ENCODE peak calls at places on chromosomes 13 and 19, in ten cellular contexts. H, D, I, A, G, N, C, T, R and Q are unnamed samples.

GRCh38 chr13:26254583-26255102 is 714 bp downstream of the CDK8 start:
- DNase-seq in H (no peak), D (peak), I (peak), A (peak), G (peak), N (peak), C (peak), T (peak), R (peak), Q (no peak)

GRCh38 chr13:44726214-44726613 is 150.1 kb upstream of the TSC22D1 start:
- DNase-seq in H (no peak), D (no peak), I (no peak), A (no peak), G (no peak), N (no peak), C (no peak), T (no peak), R (no peak), Q (no peak)

GRCh38 chr19:47315125-47315821 is 5.6 kb downstream of the C5AR1 start:
- DNase-seq in H (no peak), D (peak), I (peak), A (no peak), G (peak), N (no peak), C (peak), T (peak), R (no peak), Q (no peak)

GRCh38 chr13:104694397-104694796 is 1628.2 kb upstream of the SLC10A2 start:
- DNase-seq in H (no peak), D (no peak), I (no peak), A (no peak), G (no peak), N (no peak), C (no peak), T (no peak), R (no peak), Q (no peak)

GRCh38 chr13:84774111-84774510 is 891.8 kb upstream of the SLITRK1 start:
- DNase-seq in H (no peak), D (no peak), I (no peak), A (no peak), G (no peak), N (no peak), C (no peak), T (no peak), R (no peak), Q (no peak)

GRCh38 chr19:58520257-58520599 is 618 bp upstream of the ZBTB45 start:
- DNase-seq in H (no peak), D (no peak), I (no peak), A (no peak), G (no peak), N (no peak), C (no peak), T (no peak), R (no peak), Q (no peak)

GRCh38 chr19:5336195-5336965 is 4.2 kb downstream of the PTPRS start:
- DNase-seq in H (no peak), D (no peak), I (no peak), A (peak), G (no peak), N (no peak), C (no peak), T (no peak), R (no peak), Q (no peak)

GRCh38 chr19:30253581-30253996 is 118.6 kb upstream of the ZNF536 start:
- DNase-seq in H (no peak), D (no peak), I (no peak), A (no peak), G (no peak), N (no peak), C (peak), T (peak), R (no peak), Q (no peak)

GRCh38 chr13:29923554-29924481 is 73.4 kb upstream of the UBL3 start:
- DNase-seq in H (no peak), D (peak), I (peak), A (peak), G (peak), N (peak), C (peak), T (no peak), R (peak), Q (peak)

GRCh38 chr13:110422913-110423688 is 116.0 kb downstream of the COL4A2 start:
- DNase-seq in H (no peak), D (no peak), I (no peak), A (no peak), G (no peak), N (no peak), C (no peak), T (no peak), R (no peak), Q (no peak)

GRCh38 chr19:49196527-49197240 is 39.1 kb downstream of the TRPM4 start:
- DNase-seq in H (no peak), D (peak), I (no peak), A (no peak), G (no peak), N (no peak), C (no peak), T (peak), R (no peak), Q (no peak)

GRCh38 chr13:64470751-64471150 is 2759.4 kb downstream of the PCDH9 start:
- DNase-seq in H (no peak), D (no peak), I (no peak), A (no peak), G (no peak), N (no peak), C (no peak), T (no peak), R (no peak), Q (no peak)

GRCh38 chr13:31111136-31111535 is 50.6 kb downstream of the HSPH1 start:
- DNase-seq in H (no peak), D (no peak), I (no peak), A (no peak), G (no peak), N (no peak), C (no peak), T (no peak), R (no peak), Q (no peak)

GRCh38 chr19:406999-407491 is 1.9 kb downstream of the C2CD4C start:
- DNase-seq in H (no peak), D (no peak), I (no peak), A (no peak), G (no peak), N (no peak), C (no peak), T (no peak), R (no peak), Q (no peak)

GRCh38 chr19:13902993-13903555 is 2.8 kb downstream of the BRME1 start:
- DNase-seq in H (no peak), D (peak), I (peak), A (peak), G (no peak), N (no peak), C (no peak), T (no peak), R (no peak), Q (no peak)

GRCh38 chr19:49676136-49676689 is 858 bp upstream of the PRMT1 start:
- DNase-seq in H (peak), D (peak), I (no peak), A (peak), G (no peak), N (peak), C (peak), T (peak), R (no peak), Q (no peak)

GRCh38 chr19:2050991-2051770 is at the start of gene MKNK2:
- DNase-seq in H (peak), D (peak), I (peak), A (peak), G (peak), N (peak), C (peak), T (peak), R (peak), Q (no peak)

GRCh38 chr19:5627395-5627904 is 4.6 kb downstream of the SAFB start:
- DNase-seq in H (no peak), D (peak), I (peak), A (peak), G (peak), N (no peak), C (no peak), T (peak), R (no peak), Q (no peak)

GRCh38 chr19:11849264-11849615 is 714 bp downstream of the ZNF439 start:
- DNase-seq in H (no peak), D (peak), I (no peak), A (peak), G (no peak), N (no peak), C (no peak), T (no peak), R (no peak), Q (no peak)

GRCh38 chr19:33798701-33799111 is 2.0 kb downstream of the KCTD15 start:
- DNase-seq in H (no peak), D (peak), I (no peak), A (no peak), G (no peak), N (no peak), C (no peak), T (no peak), R (no peak), Q (no peak)

GRCh38 chr13:98535501-98536357 is 41.2 kb downstream of the STK24 start:
- DNase-seq in H (no peak), D (no peak), I (no peak), A (no peak), G (no peak), N (no peak), C (no peak), T (peak), R (no peak), Q (no peak)

GRCh38 chr19:872266-872951 is 12.9 kb downstream of the CFD start:
- DNase-seq in H (no peak), D (peak), I (peak), A (peak), G (peak), N (peak), C (peak), T (no peak), R (peak), Q (no peak)

GRCh38 chr19:57947088-57947418 is 453 bp downstream of the ZNF256 start:
- DNase-seq in H (no peak), D (no peak), I (no peak), A (no peak), G (no peak), N (no peak), C (no peak), T (no peak), R (no peak), Q (no peak)

GRCh38 chr19:17078038-17078919 is 2.7 kb downstream of the MYO9B start:
- DNase-seq in H (no peak), D (no peak), I (no peak), A (no peak), G (no peak), N (no peak), C (no peak), T (no peak), R (no peak), Q (no peak)

GRCh38 chr13:79434578-79434977 is 28.5 kb upstream of the RBM26 start:
- DNase-seq in H (peak), D (no peak), I (no peak), A (no peak), G (no peak), N (no peak), C (peak), T (no peak), R (no peak), Q (no peak)

GRCh38 chr19:50532952-50533351 is 19.2 kb upstream of the ASPDH start:
- DNase-seq in H (no peak), D (no peak), I (no peak), A (no peak), G (no peak), N (no peak), C (no peak), T (no peak), R (no peak), Q (no peak)

GRCh38 chr13:41678842-41679241 is 221.5 kb downstream of the RGCC start:
- DNase-seq in H (no peak), D (no peak), I (no peak), A (no peak), G (no peak), N (no peak), C (no peak), T (no peak), R (no peak), Q (no peak)

GRCh38 chr19:45439569-45440258 is 16.0 kb upstream of the ERCC1 start:
- DNase-seq in H (peak), D (peak), I (peak), A (peak), G (peak), N (no peak), C (peak), T (peak), R (peak), Q (no peak)

GRCh38 chr13:51557875-51558604 is 26.2 kb upstream of the WDFY2 start:
- DNase-seq in H (no peak), D (no peak), I (no peak), A (no peak), G (no peak), N (no peak), C (no peak), T (no peak), R (no peak), Q (no peak)

GRCh38 chr19:58279042-58279924 is 528 bp downstream of the ZNF8 start:
- DNase-seq in H (no peak), D (peak), I (peak), A (peak), G (peak), N (peak), C (peak), T (peak), R (peak), Q (no peak)

GRCh38 chr19:39352549-39353285 is 10.5 kb downstream of the SAMD4B start:
- DNase-seq in H (no peak), D (no peak), I (no peak), A (no peak), G (no peak), N (no peak), C (no peak), T (no peak), R (no peak), Q (no peak)

GRCh38 chr13:92602560-92602959 is 624.0 kb upstream of the GPC6 start:
- DNase-seq in H (no peak), D (no peak), I (no peak), A (no peak), G (no peak), N (no peak), C (no peak), T (no peak), R (no peak), Q (no peak)